ENCODE peak calls at places on chromosomes 3 and 15, in six cellular contexts. S is effector CD8-positive, alpha-beta T cell; H is NCI-H345; W is psoas muscle; I is HCT116; X is effector memory CD4-positive, alpha-beta T cell. D is an unnamed sample.

GRCh38 chr3:43619593-43619992 is 2.2 kb downstream of the ANO10 start:
- DNase-seq in S (no peak), H (no peak), W (no peak), I (no peak), X (no peak), D (no peak)

GRCh38 chr3:46163551-46163981 is 44.5 kb downstream of the CCR1 start:
- DNase-seq in S (no peak), H (no peak), W (no peak), I (peak; percentile 33), X (no peak), D (no peak)

GRCh38 chr3:60573494-60573893 is 677.8 kb downstream of the FHIT start:
- DNase-seq in S (no peak), H (no peak), W (no peak), I (no peak), X (no peak), D (no peak)

GRCh38 chr15:74798388-74799254 is 14.0 kb upstream of the LMAN1L start:
- DNase-seq in S (no peak), H (no peak), W (peak; percentile 85), I (no peak), X (no peak), D (peak; percentile 73)

GRCh38 chr15:50181983-50182232 is at the start of gene SLC27A2:
- DNase-seq in S (no peak), H (peak; percentile 61), W (peak; percentile 63), I (peak; percentile 19), X (peak; percentile 16), D (peak; percentile 58)

GRCh38 chr3:120497318-120497717 is 46.5 kb upstream of the FSTL1 start:
- DNase-seq in S (no peak), H (no peak), W (no peak), I (no peak), X (no peak), D (no peak)

GRCh38 chr15:74399511-74400312 is 32.3 kb upstream of the CYP11A1 start:
- DNase-seq in S (no peak), H (no peak), W (no peak), I (no peak), X (no peak), D (no peak)

GRCh38 chr3:183061431-183062172 is 37.7 kb downstream of the MCCC1 start:
- DNase-seq in S (no peak), H (no peak), W (no peak), I (no peak), X (no peak), D (no peak)

GRCh38 chr15:39227001-39227400 is 353.9 kb upstream of the THBS1 start:
- DNase-seq in S (no peak), H (no peak), W (no peak), I (no peak), X (no peak), D (no peak)

GRCh38 chr3:116837474-116837873 is 127.9 kb downstream of the TUSC7 start:
- DNase-seq in S (no peak), H (no peak), W (no peak), I (no peak), X (no peak), D (no peak)

GRCh38 chr3:107206141-107206540 is 171.1 kb upstream of the CCDC54 start:
- DNase-seq in S (no peak), H (no peak), W (no peak), I (peak; percentile 37), X (no peak), D (no peak)

GRCh38 chr3:188309437-188310269 is 155.7 kb downstream of the LPP start:
- DNase-seq in S (no peak), H (no peak), W (no peak), I (no peak), X (no peak), D (no peak)

GRCh38 chr3:197340521-197340871 is 42.1 kb upstream of the DLG1 start:
- DNase-seq in S (no peak), H (no peak), W (no peak), I (no peak), X (no peak), D (no peak)

GRCh38 chr15:81195339-81195864 is 1.3 kb upstream of the IL16 start:
- DNase-seq in S (no peak), H (peak; percentile 42), W (no peak), I (no peak), X (no peak), D (no peak)

GRCh38 chr3:54125317-54125716 is 3.0 kb downstream of the CACNA2D3 start:
- DNase-seq in S (no peak), H (no peak), W (no peak), I (no peak), X (no peak), D (no peak)